ENCODE peak calls at places on chromosomes 13 and 19, in eight cellular contexts. One of them, this sample, is unnamed.

GRCh38 chr13:85538957-85539356 is 260.3 kb downstream of the SLITRK6 start:
- DNase-seq in heart left ventricle: no peak
- DNase-seq in psoas muscle: no peak
- DNase-seq in Peyer's patch: no peak
- DNase-seq in thyroid gland: no peak
- DNase-seq in kidney: no peak
- DNase-seq in left lung: no peak
- DNase-seq in ovary: no peak
- DNase-seq in this sample: no peak

GRCh38 chr19:6891761-6892385 is 4.5 kb downstream of the ADGRE1 start:
- DNase-seq in ovary: no peak
- DNase-seq in heart left ventricle: no peak
- DNase-seq in left lung: no peak
- DNase-seq in thyroid gland: no peak
- DNase-seq in Peyer's patch: no peak
- DNase-seq in kidney: no peak
- DNase-seq in psoas muscle: no peak
- DNase-seq in this sample: no peak

GRCh38 chr13:100875392-100876043 is 200.9 kb upstream of the TMTC4 start:
- DNase-seq in heart left ventricle: no peak
- DNase-seq in psoas muscle: no peak
- DNase-seq in Peyer's patch: no peak
- DNase-seq in left lung: no peak
- DNase-seq in thyroid gland: no peak
- DNase-seq in ovary: no peak
- DNase-seq in kidney: no peak
- DNase-seq in this sample: no peak

GRCh38 chr19:55647732-55648656 is at the start of gene CCDC106:
- DNase-seq in psoas muscle: peak; percentile 86
- DNase-seq in Peyer's patch: peak; percentile 74
- DNase-seq in heart left ventricle: peak; percentile 78
- DNase-seq in left lung: no peak
- DNase-seq in kidney: peak; percentile 90
- DNase-seq in ovary: peak; percentile 87
- DNase-seq in thyroid gland: peak; percentile 73
- DNase-seq in this sample: peak; percentile 88

GRCh38 chr13:80131204-80131603 is 209.7 kb downstream of the SPRY2 start:
- DNase-seq in Peyer's patch: peak; percentile 68
- DNase-seq in heart left ventricle: peak; percentile 84
- DNase-seq in thyroid gland: peak; percentile 81
- DNase-seq in psoas muscle: peak; percentile 87
- DNase-seq in kidney: peak; percentile 85
- DNase-seq in left lung: peak; percentile 76
- DNase-seq in ovary: peak; percentile 57
- DNase-seq in this sample: peak; percentile 80

GRCh38 chr13:33228645-33229445 is 56.7 kb downstream of the STARD13 start:
- DNase-seq in ovary: no peak
- DNase-seq in thyroid gland: peak; percentile 43
- DNase-seq in Peyer's patch: no peak
- DNase-seq in left lung: no peak
- DNase-seq in psoas muscle: no peak
- DNase-seq in kidney: no peak
- DNase-seq in heart left ventricle: no peak
- DNase-seq in this sample: no peak

GRCh38 chr19:14337510-14337909 is 43.7 kb upstream of the ADGRE5 start:
- DNase-seq in heart left ventricle: no peak
- DNase-seq in kidney: no peak
- DNase-seq in ovary: peak; percentile 37
- DNase-seq in Peyer's patch: peak; percentile 81
- DNase-seq in thyroid gland: no peak
- DNase-seq in psoas muscle: no peak
- DNase-seq in left lung: no peak
- DNase-seq in this sample: no peak

GRCh38 chr13:99655351-99656091 is 154.2 kb downstream of the TM9SF2 start:
- DNase-seq in kidney: no peak
- DNase-seq in psoas muscle: no peak
- DNase-seq in Peyer's patch: peak; percentile 76
- DNase-seq in heart left ventricle: no peak
- DNase-seq in thyroid gland: no peak
- DNase-seq in left lung: no peak
- DNase-seq in ovary: no peak
- DNase-seq in this sample: no peak

GRCh38 chr19:1079566-1080111 is 12.7 kb downstream of the ARHGAP45 start:
- DNase-seq in Peyer's patch: peak; percentile 50
- DNase-seq in left lung: no peak
- DNase-seq in kidney: peak; percentile 84
- DNase-seq in psoas muscle: no peak
- DNase-seq in ovary: no peak
- DNase-seq in heart left ventricle: no peak
- DNase-seq in thyroid gland: no peak
- DNase-seq in this sample: no peak

GRCh38 chr13:113035209-113035800 is 66.3 kb downstream of the MCF2L start:
- DNase-seq in psoas muscle: no peak
- DNase-seq in ovary: no peak
- DNase-seq in heart left ventricle: peak; percentile 26
- DNase-seq in left lung: no peak
- DNase-seq in thyroid gland: no peak
- DNase-seq in Peyer's patch: no peak
- DNase-seq in kidney: peak; percentile 64
- DNase-seq in this sample: no peak

GRCh38 chr13:36418022-36418805 is 14.1 kb upstream of the CCNA1 start:
- DNase-seq in ovary: no peak
- DNase-seq in kidney: no peak
- DNase-seq in left lung: no peak
- DNase-seq in Peyer's patch: no peak
- DNase-seq in psoas muscle: no peak
- DNase-seq in heart left ventricle: no peak
- DNase-seq in thyroid gland: no peak
- DNase-seq in this sample: no peak

GRCh38 chr13:35720690-35721554 is 244.4 kb upstream of the MAB21L1 start:
- DNase-seq in psoas muscle: peak; percentile 64
- DNase-seq in ovary: peak; percentile 80
- DNase-seq in thyroid gland: peak; percentile 27
- DNase-seq in heart left ventricle: peak; percentile 46
- DNase-seq in kidney: no peak
- DNase-seq in left lung: no peak
- DNase-seq in Peyer's patch: no peak
- DNase-seq in this sample: peak; percentile 74

GRCh38 chr13:42215578-42216421 is 56.2 kb upstream of the AKAP11 start:
- DNase-seq in kidney: no peak
- DNase-seq in thyroid gland: peak; percentile 37
- DNase-seq in psoas muscle: no peak
- DNase-seq in Peyer's patch: no peak
- DNase-seq in ovary: no peak
- DNase-seq in heart left ventricle: no peak
- DNase-seq in left lung: no peak
- DNase-seq in this sample: no peak

GRCh38 chr19:41939861-41940442 is 11.7 kb upstream of the ERFL start:
- DNase-seq in thyroid gland: no peak
- DNase-seq in Peyer's patch: peak; percentile 49
- DNase-seq in ovary: no peak
- DNase-seq in heart left ventricle: no peak
- DNase-seq in left lung: no peak
- DNase-seq in psoas muscle: no peak
- DNase-seq in kidney: peak; percentile 81
- DNase-seq in this sample: no peak

GRCh38 chr19:53927745-53928144 is 18.7 kb downstream of the CACNG7 start:
- DNase-seq in ovary: no peak
- DNase-seq in thyroid gland: peak; percentile 22
- DNase-seq in Peyer's patch: no peak
- DNase-seq in left lung: no peak
- DNase-seq in psoas muscle: no peak
- DNase-seq in kidney: no peak
- DNase-seq in heart left ventricle: no peak
- DNase-seq in this sample: no peak

GRCh38 chr19:42313096-42313839 is at the start of gene TMEM145:
- DNase-seq in ovary: peak; percentile 65
- DNase-seq in Peyer's patch: no peak
- DNase-seq in heart left ventricle: no peak
- DNase-seq in kidney: peak; percentile 74
- DNase-seq in left lung: no peak
- DNase-seq in thyroid gland: peak; percentile 29
- DNase-seq in psoas muscle: peak; percentile 75
- DNase-seq in this sample: no peak

GRCh38 chr13:108349269-108349668 is 79.8 kb downstream of the TNFSF13B start:
- DNase-seq in ovary: no peak
- DNase-seq in Peyer's patch: no peak
- DNase-seq in left lung: no peak
- DNase-seq in thyroid gland: no peak
- DNase-seq in kidney: no peak
- DNase-seq in psoas muscle: no peak
- DNase-seq in heart left ventricle: no peak
- DNase-seq in this sample: no peak

GRCh38 chr13:21696865-21697448 is 26.1 kb downstream of the FGF9 start:
- DNase-seq in thyroid gland: no peak
- DNase-seq in heart left ventricle: no peak
- DNase-seq in Peyer's patch: no peak
- DNase-seq in psoas muscle: no peak
- DNase-seq in left lung: no peak
- DNase-seq in ovary: no peak
- DNase-seq in kidney: no peak
- DNase-seq in this sample: no peak

GRCh38 chr19:38211206-38211605 is 12.8 kb downstream of the DPF1 start:
- DNase-seq in kidney: no peak
- DNase-seq in heart left ventricle: no peak
- DNase-seq in Peyer's patch: no peak
- DNase-seq in psoas muscle: no peak
- DNase-seq in thyroid gland: no peak
- DNase-seq in left lung: no peak
- DNase-seq in ovary: peak; percentile 60
- DNase-seq in this sample: no peak

GRCh38 chr13:75153834-75154233 is 328.1 kb downstream of the TBC1D4 start:
- DNase-seq in kidney: no peak
- DNase-seq in heart left ventricle: no peak
- DNase-seq in psoas muscle: no peak
- DNase-seq in thyroid gland: no peak
- DNase-seq in left lung: no peak
- DNase-seq in Peyer's patch: no peak
- DNase-seq in ovary: no peak
- DNase-seq in this sample: no peak

GRCh38 chr13:45185286-45185685 is 15.6 kb downstream of the KCTD4 start:
- DNase-seq in thyroid gland: no peak
- DNase-seq in psoas muscle: no peak
- DNase-seq in heart left ventricle: no peak
- DNase-seq in ovary: no peak
- DNase-seq in left lung: no peak
- DNase-seq in Peyer's patch: no peak
- DNase-seq in kidney: no peak
- DNase-seq in this sample: no peak

GRCh38 chr19:23554548-23554947 is 132.5 kb downstream of the ZNF675 start:
- DNase-seq in ovary: no peak
- DNase-seq in left lung: no peak
- DNase-seq in kidney: no peak
- DNase-seq in thyroid gland: no peak
- DNase-seq in Peyer's patch: no peak
- DNase-seq in psoas muscle: no peak
- DNase-seq in heart left ventricle: no peak
- DNase-seq in this sample: no peak

GRCh38 chr19:9498183-9498902 is at the start of gene ZNF560:
- DNase-seq in ovary: no peak
- DNase-seq in kidney: no peak
- DNase-seq in thyroid gland: no peak
- DNase-seq in Peyer's patch: no peak
- DNase-seq in heart left ventricle: no peak
- DNase-seq in psoas muscle: no peak
- DNase-seq in left lung: no peak
- DNase-seq in this sample: no peak

DNA sequence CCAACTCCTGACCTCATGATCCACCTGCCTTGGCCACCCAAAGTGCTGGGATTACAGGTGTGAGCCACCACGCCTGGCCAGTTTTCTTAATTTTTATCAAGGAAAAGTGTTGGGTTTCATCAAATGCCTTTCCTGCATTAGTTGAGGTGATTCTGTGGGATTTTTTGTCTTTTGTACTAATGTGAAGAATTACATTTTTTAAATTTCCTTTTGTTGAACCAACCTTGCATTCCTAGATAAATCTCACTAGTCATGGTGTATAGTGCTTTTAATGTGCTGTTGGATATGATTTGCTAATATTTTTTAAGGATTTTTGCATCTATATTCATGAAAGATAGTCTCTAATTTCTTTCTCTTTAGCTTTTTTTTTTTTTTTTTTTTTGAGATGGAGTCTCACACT is 2.4 kb upstream of the ZNF560 start:
- DNase-seq in psoas muscle: no peak
- DNase-seq in thyroid gland: no peak
- DNase-seq in left lung: no peak
- DNase-seq in heart left ventricle: no peak
- DNase-seq in kidney: no peak
- DNase-seq in ovary: no peak
- DNase-seq in Peyer's patch: no peak
- DNase-seq in this sample: no peak
- H3K9me3 ChIP-seq in psoas muscle: peaks cover 54% of the 10 kb centered on the region
- H3K9me3 ChIP-seq in thyroid gland: no peaks in the 10 kb centered on the region
- H3K9me3 ChIP-seq in left lung: no peaks in the 10 kb centered on the region
- H3K9me3 ChIP-seq in heart left ventricle: no peaks in the 10 kb centered on the region
- H3K9me3 ChIP-seq in kidney: peaks cover 3% of the 10 kb centered on the region
- H3K9me3 ChIP-seq in ovary: peaks cover 21% of the 10 kb centered on the region
- H3K9me3 ChIP-seq in Peyer's patch: no peaks in the 10 kb centered on the region
- H3K9me3 ChIP-seq in this sample: peaks cover 8% of the 10 kb centered on the region

GRCh38 chr19:48255376-48256303 is at the start of gene CARD8:
- DNase-seq in heart left ventricle: peak; percentile 85
- DNase-seq in kidney: peak; percentile 88
- DNase-seq in Peyer's patch: peak; percentile 81
- DNase-seq in left lung: peak; percentile 86
- DNase-seq in ovary: peak; percentile 76
- DNase-seq in thyroid gland: peak; percentile 79
- DNase-seq in psoas muscle: peak; percentile 85
- DNase-seq in this sample: peak; percentile 89
- H3K4me1 ChIP-seq in heart left ventricle: peaks cover 42% of the 10 kb centered on the region
- H3K4me1 ChIP-seq in kidney: peaks cover 2% of the 10 kb centered on the region
- H3K4me1 ChIP-seq in Peyer's patch: peaks cover 19% of the 10 kb centered on the region
- H3K4me1 ChIP-seq in left lung: peaks cover 70% of the 10 kb centered on the region
- H3K4me1 ChIP-seq in ovary: peaks cover 3% of the 10 kb centered on the region
- H3K4me1 ChIP-seq in thyroid gland: peaks cover 11% of the 10 kb centered on the region
- H3K4me1 ChIP-seq in psoas muscle: peaks cover 14% of the 10 kb centered on the region
- H3K4me1 ChIP-seq in this sample: no peaks in the 10 kb centered on the region

DNA sequence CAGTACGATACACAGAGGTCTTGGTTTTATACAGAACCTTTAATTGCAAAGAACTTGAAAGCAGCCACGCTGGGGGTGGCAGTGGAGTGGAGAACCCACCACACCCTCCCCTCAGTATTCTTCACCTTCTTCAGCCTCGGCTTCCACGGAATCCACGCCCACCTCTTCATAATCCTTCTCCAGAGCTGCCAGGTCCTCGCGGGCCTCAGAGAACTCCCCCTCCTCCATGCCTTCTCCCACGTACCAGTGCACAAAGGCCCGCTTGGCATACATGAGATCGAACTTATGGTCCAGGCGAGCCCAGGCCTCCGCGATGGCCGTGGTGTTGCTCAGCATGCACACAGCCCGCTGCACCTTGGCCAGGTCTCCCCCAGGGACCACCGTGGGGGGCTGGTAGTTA is 7.9 kb downstream of the TUBA3C start:
- DNase-seq in psoas muscle: no peak
- DNase-seq in heart left ventricle: no peak
- DNase-seq in Peyer's patch: no peak
- DNase-seq in kidney: no peak
- DNase-seq in thyroid gland: no peak
- DNase-seq in ovary: no peak
- DNase-seq in left lung: no peak
- DNase-seq in this sample: no peak
- H3K9me3 ChIP-seq in psoas muscle: no peaks in the 10 kb centered on the region
- H3K9me3 ChIP-seq in heart left ventricle: no peaks in the 10 kb centered on the region
- H3K9me3 ChIP-seq in Peyer's patch: no peaks in the 10 kb centered on the region
- H3K9me3 ChIP-seq in kidney: no peaks in the 10 kb centered on the region
- H3K9me3 ChIP-seq in thyroid gland: no peaks in the 10 kb centered on the region
- H3K9me3 ChIP-seq in ovary: no peaks in the 10 kb centered on the region
- H3K9me3 ChIP-seq in left lung: no peaks in the 10 kb centered on the region
- H3K9me3 ChIP-seq in this sample: no peaks in the 10 kb centered on the region

GRCh38 chr13:98542568-98543379 is 34.1 kb downstream of the STK24 start:
- DNase-seq in kidney: no peak
- DNase-seq in ovary: no peak
- DNase-seq in Peyer's patch: no peak
- DNase-seq in heart left ventricle: no peak
- DNase-seq in left lung: no peak
- DNase-seq in thyroid gland: no peak
- DNase-seq in psoas muscle: peak; percentile 60
- DNase-seq in this sample: peak; percentile 52
- H3K4me1 ChIP-seq in kidney: peaks cover 41% of the 10 kb centered on the region
- H3K4me1 ChIP-seq in ovary: peaks cover 13% of the 10 kb centered on the region
- H3K4me1 ChIP-seq in Peyer's patch: peaks cover 85% of the 10 kb centered on the region
- H3K4me1 ChIP-seq in heart left ventricle: peaks cover 75% of the 10 kb centered on the region
- H3K4me1 ChIP-seq in left lung: peaks cover 73% of the 10 kb centered on the region
- H3K4me1 ChIP-seq in thyroid gland: peaks cover 59% of the 10 kb centered on the region
- H3K4me1 ChIP-seq in psoas muscle: peaks cover 63% of the 10 kb centered on the region
- H3K4me1 ChIP-seq in this sample: peaks cover 70% of the 10 kb centered on the region